ENCODE peak calls at places on chromosomes 5 and 9, in five cellular contexts. L is sigmoid colon; J is activated naive CD4-positive, alpha-beta T cell; A is stimulated activated CD4-positive, alpha-beta T cell treated with anti-CD3 and anti-CD28 coated beads, Interleukin-4, amount 100 ng/mL, for 48 hours; X is hippocampal formation. R is an unnamed sample.
A peak's percentile ranks its signal among the peaks of the same experiment; 100 is the strongest.

GRCh38 chr9:129610473-129611301 is 10.2 kb downstream of the C9orf50 start:
- DNase-seq in L (peak; percentile 90), J (peak; percentile 65), A (peak; percentile 69), X (peak; percentile 32), R (peak; percentile 88)

GRCh38 chr5:60993425-60993824 is 48.4 kb downstream of the NDUFAF2 start:
- DNase-seq in L (no peak), J (no peak), A (no peak), X (no peak), R (no peak)

GRCh38 chr5:1319436-1320343 is 24.8 kb upstream of the TERT start:
- DNase-seq in L (peak; percentile 47), J (no peak), A (no peak), X (no peak), R (peak; percentile 58)

GRCh38 chr5:67814569-67815311 is 400.8 kb upstream of the PIK3R1 start:
- DNase-seq in L (no peak), J (no peak), A (no peak), X (no peak), R (no peak)

GRCh38 chr5:118326496-118327045 is 661.8 kb downstream of the DTWD2 start:
- DNase-seq in L (no peak), J (no peak), A (no peak), X (no peak), R (no peak)

GRCh38 chr9:124110307-124110915 is 98.8 kb downstream of the LHX2 start:
- DNase-seq in L (no peak), J (no peak), A (peak; percentile 38), X (no peak), R (peak; percentile 69)

GRCh38 chr9:116632990-116633441 is 54.1 kb upstream of the TRIM32 start:
- DNase-seq in L (no peak), J (no peak), A (no peak), X (no peak), R (no peak)

GRCh38 chr9:113387560-113388230 is 10.9 kb upstream of the HDHD3 start:
- DNase-seq in L (no peak), J (no peak), A (no peak), X (no peak), R (peak; percentile 37)

GRCh38 chr9:122904466-122904822 is 715 bp downstream of the RC3H2 start:
- DNase-seq in L (no peak), J (no peak), A (no peak), X (no peak), R (peak; percentile 69)